ENCODE peak calls at places on chromosomes 7 and 10, in ten cellular contexts. V is AG04449, O is T-helper 2 cell, X is NCI-H69, N is NCI-H345, E is PC-9, Z is DMS79 treated with DMSO at 0.1 percent for 48 hours, R is left ventricle myocardium superior, B is NCI-H1105 treated with DMSO at 0.1 percent for 48 hours, G is bronchial epithelial cell. D is an unnamed sample.

GRCh38 chr10:93552780-93553179 is 13.7 kb upstream of the FFAR4 start:
- DNase-seq in O (no peak), G (no peak), Z (no peak), R (no peak), N (no peak), E (no peak), B (no peak), V (no peak), X (no peak), D (no peak)

GRCh38 chr7:116740758-116741462 is 68.9 kb downstream of the MET start:
- DNase-seq in B (peak; percentile 15), O (no peak), N (no peak), Z (no peak), V (no peak), E (no peak), X (no peak), R (no peak), G (peak; percentile 91), D (no peak)

GRCh38 chr7:157001920-157002818 is 8.3 kb downstream of the MNX1 start:
- DNase-seq in Z (no peak), G (no peak), B (no peak), E (no peak), R (no peak), X (no peak), N (no peak), O (no peak), V (no peak), D (no peak)

GRCh38 chr10:100204370-100204769 is 18.5 kb upstream of the ERLIN1 start:
- DNase-seq in E (no peak), G (no peak), O (no peak), X (no peak), Z (no peak), B (no peak), R (no peak), N (no peak), V (no peak), D (no peak)

GRCh38 chr7:149871576-149871975 is 2.2 kb upstream of the ATP6V0E2 start:
- DNase-seq in R (no peak), E (no peak), O (no peak), Z (no peak), X (no peak), G (no peak), N (no peak), B (no peak), V (no peak), D (no peak)

GRCh38 chr10:13567030-13567429 is 19.7 kb upstream of the PRPF18 start:
- DNase-seq in B (no peak), G (peak; percentile 23), E (no peak), O (no peak), X (no peak), Z (no peak), N (no peak), R (no peak), V (no peak), D (no peak)

GRCh38 chr10:79239275-79239779 is 107.9 kb upstream of the PPIF start:
- DNase-seq in R (no peak), N (no peak), O (no peak), V (no peak), G (peak; percentile 64), E (peak; percentile 61), B (no peak), Z (no peak), X (no peak), D (no peak)

GRCh38 chr7:22860784-22861482 is 38.3 kb upstream of the TOMM7 start:
- DNase-seq in N (no peak), V (no peak), Z (no peak), G (no peak), E (no peak), R (no peak), B (no peak), O (no peak), X (peak; percentile 42), D (no peak)

GRCh38 chr7:42617781-42618457 is 294.0 kb downstream of the C7orf25 start:
- DNase-seq in O (no peak), V (no peak), R (no peak), Z (no peak), G (no peak), X (no peak), N (no peak), B (no peak), E (no peak), D (no peak)